ENCODE peak calls at places on chromosomes 1 and 21, in five cellular contexts. One of them, this sample, is unnamed.

GRCh38 chr1:75985827-75986226 is 53.6 kb upstream of the ASB17 start:
- DNase-seq in heart left ventricle: no peak
- DNase-seq in HS-5: no peak
- DNase-seq in nucleus accumbens: no peak
- DNase-seq in AG08396: peak
- DNase-seq in this sample: peak

GRCh38 chr21:26800001-26800400 is 45.2 kb downstream of the ADAMTS1 start:
- DNase-seq in heart left ventricle: no peak
- DNase-seq in HS-5: no peak
- DNase-seq in nucleus accumbens: no peak
- DNase-seq in AG08396: no peak
- DNase-seq in this sample: no peak

GRCh38 chr1:164783778-164784555 is 225.0 kb downstream of the PBX1 start:
- DNase-seq in heart left ventricle: no peak
- DNase-seq in HS-5: no peak
- DNase-seq in nucleus accumbens: no peak
- DNase-seq in AG08396: no peak
- DNase-seq in this sample: no peak

GRCh38 chr1:18898567-18898966 is 3.8 kb downstream of the ALDH4A1 start:
- DNase-seq in heart left ventricle: no peak
- DNase-seq in HS-5: no peak
- DNase-seq in nucleus accumbens: no peak
- DNase-seq in AG08396: no peak
- DNase-seq in this sample: no peak

GRCh38 chr1:198528376-198528775 is 12.1 kb downstream of the ATP6V1G3 start:
- DNase-seq in heart left ventricle: no peak
- DNase-seq in HS-5: peak
- DNase-seq in nucleus accumbens: no peak
- DNase-seq in AG08396: no peak
- DNase-seq in this sample: peak

GRCh38 chr1:231381729-231382128 is 40.4 kb downstream of the EGLN1 start:
- DNase-seq in heart left ventricle: no peak
- DNase-seq in HS-5: no peak
- DNase-seq in nucleus accumbens: no peak
- DNase-seq in AG08396: no peak
- DNase-seq in this sample: no peak

GRCh38 chr1:228374711-228375577 is 31.7 kb downstream of the TRIM11 start:
- DNase-seq in heart left ventricle: peak
- DNase-seq in HS-5: no peak
- DNase-seq in nucleus accumbens: peak
- DNase-seq in AG08396: peak
- DNase-seq in this sample: peak

GRCh38 chr1:189859385-189859977 is 618.2 kb downstream of the BRINP3 start:
- DNase-seq in heart left ventricle: no peak
- DNase-seq in HS-5: no peak
- DNase-seq in nucleus accumbens: no peak
- DNase-seq in AG08396: no peak
- DNase-seq in this sample: no peak

GRCh38 chr1:41516168-41516961 is 31.9 kb upstream of the EDN2 start:
- DNase-seq in heart left ventricle: peak
- DNase-seq in HS-5: no peak
- DNase-seq in nucleus accumbens: peak
- DNase-seq in AG08396: peak
- DNase-seq in this sample: peak

GRCh38 chr1:214445846-214446614 is 105.4 kb downstream of the PTPN14 start:
- DNase-seq in heart left ventricle: no peak
- DNase-seq in HS-5: peak
- DNase-seq in nucleus accumbens: no peak
- DNase-seq in AG08396: peak
- DNase-seq in this sample: peak

GRCh38 chr1:196180847-196181593 is 427.2 kb downstream of the KCNT2 start:
- DNase-seq in heart left ventricle: no peak
- DNase-seq in HS-5: peak
- DNase-seq in nucleus accumbens: no peak
- DNase-seq in AG08396: peak
- DNase-seq in this sample: peak

GRCh38 chr1:43019226-43019625 is 60.6 kb upstream of the SLC2A1 start:
- DNase-seq in heart left ventricle: no peak
- DNase-seq in HS-5: no peak
- DNase-seq in nucleus accumbens: no peak
- DNase-seq in AG08396: no peak
- DNase-seq in this sample: no peak

GRCh38 chr1:3634059-3634800 is 9.4 kb downstream of the TPRG1L start:
- DNase-seq in heart left ventricle: no peak
- DNase-seq in HS-5: no peak
- DNase-seq in nucleus accumbens: no peak
- DNase-seq in AG08396: no peak
- DNase-seq in this sample: no peak

GRCh38 chr1:54199151-54199764 is 572 bp downstream of the CYB5RL start:
- DNase-seq in heart left ventricle: no peak
- DNase-seq in HS-5: no peak
- DNase-seq in nucleus accumbens: no peak
- DNase-seq in AG08396: no peak
- DNase-seq in this sample: peak

GRCh38 chr1:110765640-110766335 is 91.0 kb upstream of the KCNA3 start:
- DNase-seq in heart left ventricle: no peak
- DNase-seq in HS-5: no peak
- DNase-seq in nucleus accumbens: peak
- DNase-seq in AG08396: peak
- DNase-seq in this sample: peak

GRCh38 chr21:36089946-36090345 is 20.1 kb downstream of the CBR1 start:
- DNase-seq in heart left ventricle: no peak
- DNase-seq in HS-5: no peak
- DNase-seq in nucleus accumbens: no peak
- DNase-seq in AG08396: no peak
- DNase-seq in this sample: no peak

GRCh38 chr1:58848818-58849411 is 65.1 kb upstream of the JUN start:
- DNase-seq in heart left ventricle: peak
- DNase-seq in HS-5: peak
- DNase-seq in nucleus accumbens: no peak
- DNase-seq in AG08396: peak
- DNase-seq in this sample: peak

GRCh38 chr1:185595835-185596667 is 138.1 kb upstream of the HMCN1 start:
- DNase-seq in heart left ventricle: no peak
- DNase-seq in HS-5: peak
- DNase-seq in nucleus accumbens: no peak
- DNase-seq in AG08396: peak
- DNase-seq in this sample: peak

GRCh38 chr1:238783633-238784032 is 602.7 kb upstream of the CHRM3 start:
- DNase-seq in heart left ventricle: no peak
- DNase-seq in HS-5: no peak
- DNase-seq in nucleus accumbens: no peak
- DNase-seq in AG08396: no peak
- DNase-seq in this sample: no peak

GRCh38 chr21:37606549-37606948 is 240.0 kb downstream of the DYRK1A start:
- DNase-seq in heart left ventricle: no peak
- DNase-seq in HS-5: no peak
- DNase-seq in nucleus accumbens: no peak
- DNase-seq in AG08396: no peak
- DNase-seq in this sample: no peak

This sample was measured in GM03348.